ENCODE peak calls at places on chromosomes 11 and 22, in six cellular contexts. One of them, this sample, is unnamed.

GRCh38 chr22:44151661-44152060 is 29.1 kb upstream of the PARVG start:
- DNase-seq in mesendoderm: no peak
- DNase-seq in H9: no peak
- DNase-seq in mesenchymal stem cell: peak; percentile 57
- DNase-seq in H1: no peak
- DNase-seq in IMR-90: peak; percentile 78
- DNase-seq in this sample: no peak

GRCh38 chr11:70590356-70590991 is 192.1 kb downstream of the CTTN start:
- DNase-seq in mesenchymal stem cell: no peak
- DNase-seq in H1: no peak
- DNase-seq in IMR-90: no peak
- DNase-seq in mesendoderm: no peak
- DNase-seq in H9: no peak
- DNase-seq in this sample: no peak

GRCh38 chr11:121467965-121468364 is 15.2 kb upstream of the SORL1-AS1 start:
- DNase-seq in IMR-90: no peak
- DNase-seq in mesendoderm: no peak
- DNase-seq in mesenchymal stem cell: no peak
- DNase-seq in H9: no peak
- DNase-seq in H1: no peak
- DNase-seq in this sample: no peak

GRCh38 chr11:68436985-68437926 is 23.3 kb upstream of the PPP6R3 start:
- DNase-seq in IMR-90: peak; percentile 72
- DNase-seq in H9: no peak
- DNase-seq in H1: no peak
- DNase-seq in mesendoderm: peak; percentile 69
- DNase-seq in mesenchymal stem cell: peak; percentile 89
- DNase-seq in this sample: no peak

GRCh38 chr11:64226507-64227051 is 505 bp downstream of the NUDT22 start:
- DNase-seq in IMR-90: no peak
- DNase-seq in mesendoderm: no peak
- DNase-seq in H9: peak; percentile 69
- DNase-seq in mesenchymal stem cell: no peak
- DNase-seq in H1: no peak
- DNase-seq in this sample: no peak

GRCh38 chr11:17921620-17922473 is 91.0 kb downstream of the SERGEF start:
- DNase-seq in H1: no peak
- DNase-seq in H9: no peak
- DNase-seq in mesendoderm: no peak
- DNase-seq in IMR-90: peak; percentile 36
- DNase-seq in mesenchymal stem cell: peak; percentile 65
- DNase-seq in this sample: no peak

GRCh38 chr11:128379587-128380279 is 207.6 kb downstream of the ETS1 start:
- DNase-seq in mesenchymal stem cell: no peak
- DNase-seq in H1: no peak
- DNase-seq in IMR-90: no peak
- DNase-seq in mesendoderm: no peak
- DNase-seq in H9: no peak
- DNase-seq in this sample: no peak

GRCh38 chr11:122085264-122085663 is 30.8 kb downstream of the BLID start:
- DNase-seq in mesendoderm: no peak
- DNase-seq in H1: no peak
- DNase-seq in mesenchymal stem cell: peak; percentile 93
- DNase-seq in H9: no peak
- DNase-seq in IMR-90: peak; percentile 95
- DNase-seq in this sample: no peak

GRCh38 chr22:40036591-40037225 is 42.0 kb downstream of the FAM83F start:
- DNase-seq in H1: peak; percentile 77
- DNase-seq in H9: peak; percentile 83
- DNase-seq in mesendoderm: peak; percentile 82
- DNase-seq in IMR-90: peak; percentile 76
- DNase-seq in mesenchymal stem cell: peak; percentile 75
- DNase-seq in this sample: peak; percentile 63

GRCh38 chr11:93972790-93973189 is 48.4 kb upstream of the HEPHL1 start:
- DNase-seq in mesendoderm: no peak
- DNase-seq in H9: no peak
- DNase-seq in IMR-90: no peak
- DNase-seq in mesenchymal stem cell: no peak
- DNase-seq in H1: no peak
- DNase-seq in this sample: no peak

GRCh38 chr11:122069946-122070345 is 46.1 kb downstream of the BLID start:
- DNase-seq in mesenchymal stem cell: peak; percentile 94
- DNase-seq in IMR-90: peak; percentile 91
- DNase-seq in H1: no peak
- DNase-seq in H9: peak; percentile 40
- DNase-seq in mesendoderm: peak; percentile 48
- DNase-seq in this sample: peak; percentile 83

GRCh38 chr11:73334244-73335203 is 26.4 kb downstream of the ARHGEF17 start:
- DNase-seq in mesendoderm: peak; percentile 65
- DNase-seq in IMR-90: peak; percentile 91
- DNase-seq in H1: no peak
- DNase-seq in H9: no peak
- DNase-seq in mesenchymal stem cell: peak; percentile 96
- DNase-seq in this sample: no peak

GRCh38 chr22:25386538-25386884 is 167.1 kb downstream of the CRYBB2 start:
- DNase-seq in mesendoderm: no peak
- DNase-seq in H1: no peak
- DNase-seq in H9: no peak
- DNase-seq in IMR-90: no peak
- DNase-seq in mesenchymal stem cell: no peak
- DNase-seq in this sample: no peak

GRCh38 chr11:65133724-65134123 is 595 bp downstream of the SYVN1 start:
- DNase-seq in mesendoderm: no peak
- DNase-seq in H1: no peak
- DNase-seq in H9: no peak
- DNase-seq in mesenchymal stem cell: peak; percentile 29
- DNase-seq in IMR-90: no peak
- DNase-seq in this sample: no peak

GRCh38 chr11:108128772-108129171 is 7.4 kb downstream of the ACAT1 start:
- DNase-seq in mesenchymal stem cell: no peak
- DNase-seq in H9: no peak
- DNase-seq in H1: no peak
- DNase-seq in IMR-90: no peak
- DNase-seq in mesendoderm: no peak
- DNase-seq in this sample: no peak

GRCh38 chr11:120814531-120815259 is 209.2 kb upstream of the TBCEL start:
- DNase-seq in H1: no peak
- DNase-seq in H9: no peak
- DNase-seq in IMR-90: no peak
- DNase-seq in mesenchymal stem cell: no peak
- DNase-seq in mesendoderm: no peak
- DNase-seq in this sample: no peak

GRCh38 chr11:47415091-47415854 is 6.9 kb downstream of the SLC39A13 start:
- DNase-seq in mesenchymal stem cell: no peak
- DNase-seq in H1: no peak
- DNase-seq in mesendoderm: no peak
- DNase-seq in IMR-90: no peak
- DNase-seq in H9: no peak
- DNase-seq in this sample: no peak

GRCh38 chr22:49767355-49768062 is 60.2 kb downstream of the BRD1 start:
- DNase-seq in mesenchymal stem cell: peak; percentile 69
- DNase-seq in H9: peak; percentile 72
- DNase-seq in IMR-90: peak; percentile 57
- DNase-seq in mesendoderm: peak; percentile 81
- DNase-seq in H1: peak; percentile 74
- DNase-seq in this sample: peak; percentile 39

GRCh38 chr11:118609380-118610219 is 2.2 kb downstream of the PHLDB1 start:
- DNase-seq in H9: no peak
- DNase-seq in IMR-90: peak; percentile 34
- DNase-seq in mesendoderm: peak; percentile 26
- DNase-seq in H1: peak; percentile 75
- DNase-seq in mesenchymal stem cell: peak; percentile 63
- DNase-seq in this sample: no peak

GRCh38 chr11:64372802-64373597 is 14.0 kb downstream of the RPS6KA4 start:
- DNase-seq in mesendoderm: peak; percentile 37
- DNase-seq in H9: peak; percentile 95
- DNase-seq in IMR-90: no peak
- DNase-seq in H1: peak; percentile 62
- DNase-seq in mesenchymal stem cell: no peak
- DNase-seq in this sample: no peak

DNA sequence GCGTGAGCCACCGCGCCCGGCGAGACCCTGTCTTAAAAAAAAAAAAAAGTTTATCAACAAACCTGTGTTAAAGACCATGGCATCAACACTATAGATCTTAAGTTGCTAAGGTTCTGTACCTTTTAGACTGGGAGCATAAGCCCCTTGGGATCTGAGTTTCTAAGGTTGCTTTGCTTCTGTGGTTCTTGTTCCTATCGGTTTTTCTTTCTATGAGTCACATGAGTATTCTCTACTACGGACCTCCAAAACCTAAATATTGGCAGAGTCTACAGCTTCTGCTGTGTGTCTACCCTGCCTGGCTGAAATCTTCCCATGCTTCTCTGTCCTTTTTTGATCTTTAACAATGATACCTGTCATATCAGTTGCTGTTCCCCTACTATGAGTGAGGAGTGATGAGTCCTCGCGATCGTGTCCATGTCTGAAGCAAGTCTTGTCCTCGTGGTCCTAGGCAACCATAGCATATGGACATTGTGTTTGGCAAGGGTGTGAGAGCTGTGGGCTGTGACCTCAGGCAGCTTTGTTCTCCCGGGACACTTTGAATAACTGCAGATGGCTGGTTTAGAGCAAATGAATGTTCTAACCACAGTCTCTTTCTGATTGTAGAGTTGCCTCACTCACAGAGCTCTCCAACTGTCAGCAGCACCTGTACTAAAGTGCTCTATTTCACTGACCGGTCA is 9.0 kb upstream of the DLAT start:
- DNase-seq in IMR-90: peak; percentile 24
- DNase-seq in mesenchymal stem cell: peak; percentile 30
- DNase-seq in H9: no peak
- DNase-seq in mesendoderm: no peak
- DNase-seq in H1: no peak
- DNase-seq in this sample: no peak
- H3K9ac ChIP-seq in IMR-90: no peak overlapping the region
- H3K9ac ChIP-seq in mesenchymal stem cell: peak overlapping the region; percentile 77
- H3K9ac ChIP-seq in H9: no peak overlapping the region
- H3K9ac ChIP-seq in mesendoderm: no peak overlapping the region
- H3K9ac ChIP-seq in H1: no peak overlapping the region
- H3K9ac ChIP-seq in this sample: no peak overlapping the region

GRCh38 chr11:75567971-75568370 is 5.9 kb downstream of the SERPINH1 start:
- DNase-seq in mesenchymal stem cell: no peak
- DNase-seq in H1: no peak
- DNase-seq in mesendoderm: no peak
- DNase-seq in H9: no peak
- DNase-seq in IMR-90: no peak
- DNase-seq in this sample: no peak

GRCh38 chr11:75568616-75569219 is 6.7 kb downstream of the SERPINH1 start:
- DNase-seq in mesendoderm: no peak
- DNase-seq in mesenchymal stem cell: no peak
- DNase-seq in H1: no peak
- DNase-seq in IMR-90: no peak
- DNase-seq in H9: no peak
- DNase-seq in this sample: no peak

GRCh38 chr11:75572744-75573143 is 10.7 kb downstream of the SERPINH1 start:
- DNase-seq in IMR-90: no peak
- DNase-seq in mesenchymal stem cell: no peak
- DNase-seq in mesendoderm: no peak
- DNase-seq in H9: no peak
- DNase-seq in H1: no peak
- DNase-seq in this sample: no peak

GRCh38 chr11:75571625-75572024 is 9.6 kb downstream of the SERPINH1 start:
- DNase-seq in H1: no peak
- DNase-seq in mesendoderm: no peak
- DNase-seq in mesenchymal stem cell: no peak
- DNase-seq in H9: no peak
- DNase-seq in IMR-90: no peak
- DNase-seq in this sample: no peak

GRCh38 chr11:75570559-75571139 is 8.6 kb downstream of the SERPINH1 start:
- DNase-seq in H1: no peak
- DNase-seq in mesenchymal stem cell: no peak
- DNase-seq in H9: no peak
- DNase-seq in IMR-90: no peak
- DNase-seq in mesendoderm: no peak
- DNase-seq in this sample: no peak
- H2BK15ac ChIP-seq in H1: no peak overlapping the region
- H2BK15ac ChIP-seq in mesenchymal stem cell: no peak overlapping the region
- H2BK15ac ChIP-seq in H9: no peak overlapping the region
- H2BK15ac ChIP-seq in IMR-90: no peak overlapping the region
- H2BK15ac ChIP-seq in mesendoderm: no peak overlapping the region
- H2BK15ac ChIP-seq in this sample: no peak overlapping the region

GRCh38 chr11:742571-743201 is 4.6 kb upstream of the TALDO1 start:
- DNase-seq in H1: no peak
- DNase-seq in mesendoderm: no peak
- DNase-seq in H9: no peak
- DNase-seq in IMR-90: no peak
- DNase-seq in mesenchymal stem cell: no peak
- DNase-seq in this sample: no peak
- H3K9ac ChIP-seq in H1: no peak overlapping the region
- H3K9ac ChIP-seq in mesendoderm: no peak overlapping the region
- H3K9ac ChIP-seq in H9: no peak overlapping the region
- H3K9ac ChIP-seq in IMR-90: no peak overlapping the region
- H3K9ac ChIP-seq in mesenchymal stem cell: no peak overlapping the region
- H3K9ac ChIP-seq in this sample: no peak overlapping the region

GRCh38 chr22:37182101-37182948 is 5.7 kb downstream of the C1QTNF6 start:
- DNase-seq in H1: no peak
- DNase-seq in IMR-90: no peak
- DNase-seq in mesendoderm: no peak
- DNase-seq in mesenchymal stem cell: no peak
- DNase-seq in H9: no peak
- DNase-seq in this sample: no peak

GRCh38 chr22:37181681-37182080 is 6.4 kb downstream of the C1QTNF6 start:
- DNase-seq in mesenchymal stem cell: no peak
- DNase-seq in mesendoderm: no peak
- DNase-seq in IMR-90: no peak
- DNase-seq in H9: no peak
- DNase-seq in H1: no peak
- DNase-seq in this sample: no peak

GRCh38 chr22:37179622-37180420 is 8.2 kb downstream of the C1QTNF6 start:
- DNase-seq in mesenchymal stem cell: no peak
- DNase-seq in H9: no peak
- DNase-seq in IMR-90: no peak
- DNase-seq in H1: no peak
- DNase-seq in mesendoderm: no peak
- DNase-seq in this sample: no peak

GRCh38 chr22:37179126-37179470 is 8.9 kb downstream of the C1QTNF6 start:
- DNase-seq in mesendoderm: no peak
- DNase-seq in H1: no peak
- DNase-seq in H9: no peak
- DNase-seq in mesenchymal stem cell: no peak
- DNase-seq in IMR-90: no peak
- DNase-seq in this sample: no peak

DNA sequence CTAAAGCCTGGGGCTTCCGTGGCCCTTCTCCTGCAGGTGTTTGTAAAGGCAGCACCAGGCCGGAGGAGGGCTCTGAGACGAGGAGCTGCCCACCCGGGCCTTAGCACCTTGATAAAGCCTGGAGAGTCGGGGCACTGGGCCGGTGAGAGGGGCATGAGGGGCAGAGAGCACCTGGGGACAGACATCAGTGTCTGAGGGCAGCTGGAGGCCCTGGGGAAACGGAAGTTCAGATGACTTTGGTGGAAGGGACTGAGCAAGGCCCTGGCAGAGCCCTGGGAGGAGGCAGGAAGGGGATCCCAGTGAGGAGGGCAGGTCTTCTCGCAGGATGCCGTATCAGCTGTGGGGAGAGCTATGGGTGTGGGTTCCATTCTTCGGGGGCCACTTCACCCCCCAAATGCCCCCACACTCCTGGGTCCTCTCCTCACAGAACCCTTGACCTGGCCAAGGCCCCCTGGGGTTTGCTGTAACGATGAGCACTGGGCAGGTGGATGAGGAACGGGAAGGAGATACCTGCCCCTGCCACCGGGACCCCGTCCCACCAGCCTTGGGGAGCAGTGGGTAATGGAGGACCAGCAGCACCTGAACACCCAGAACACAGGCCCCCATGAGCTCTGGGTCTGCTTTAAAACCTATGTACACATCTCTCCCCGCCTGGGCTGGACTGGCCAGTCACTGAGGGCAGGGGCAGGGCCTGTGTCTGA is 7.4 kb downstream of the C1QTNF6 start:
- DNase-seq in mesenchymal stem cell: no peak
- DNase-seq in H9: no peak
- DNase-seq in IMR-90: no peak
- DNase-seq in H1: no peak
- DNase-seq in mesendoderm: no peak
- DNase-seq in this sample: no peak
- H2BK15ac ChIP-seq in mesenchymal stem cell: no peak overlapping the region
- H2BK15ac ChIP-seq in H9: no peak overlapping the region
- H2BK15ac ChIP-seq in IMR-90: no peak overlapping the region
- H2BK15ac ChIP-seq in H1: no peak overlapping the region
- H2BK15ac ChIP-seq in mesendoderm: no peak overlapping the region
- H2BK15ac ChIP-seq in this sample: peak overlapping the region; percentile 57